ENCODE peak calls at places on chromosomes 4 and X, in nine cellular contexts. O, E, J, B, T, L, P, Z and C are unnamed samples.

GRCh38 chrX:1392376-1393130 is 640 bp upstream of the SLC25A6 start:
- DNase-seq in O (peak), E (peak), J (peak), B (peak), T (peak), L (peak), P (peak), Z (no peak), C (no peak)

GRCh38 chr4:32400870-32401269 is 1680.7 kb downstream of the PCDH7 start:
- DNase-seq in O (no peak), E (no peak), J (no peak), B (no peak), T (no peak), L (no peak), P (no peak), Z (no peak), C (no peak)

GRCh38 chr4:1113311-1114009 is at the start of gene RNF212:
- DNase-seq in O (peak), E (peak), J (peak), B (peak), T (no peak), L (peak), P (no peak), Z (no peak), C (no peak)

GRCh38 chr4:86131456-86131855 is 228.4 kb downstream of the MAPK10 start:
- DNase-seq in O (no peak), E (no peak), J (no peak), B (no peak), T (no peak), L (no peak), P (no peak), Z (no peak), C (no peak)

GRCh38 chr4:90979551-90979950 is 852.4 kb downstream of the CCSER1 start:
- DNase-seq in O (no peak), E (no peak), J (no peak), B (no peak), T (no peak), L (no peak), P (no peak), Z (no peak), C (no peak)

GRCh38 chr4:41134581-41134980 is 79.8 kb downstream of the APBB2 start:
- DNase-seq in O (no peak), E (peak), J (peak), B (no peak), T (no peak), L (no peak), P (no peak), Z (no peak), C (no peak)

GRCh38 chr4:120317713-120318112 is 251.1 kb upstream of the MAD2L1 start:
- DNase-seq in O (no peak), E (no peak), J (peak), B (no peak), T (no peak), L (no peak), P (no peak), Z (no peak), C (no peak)

GRCh38 chrX:135087867-135088266 is 32.5 kb downstream of the ETDB start:
- DNase-seq in O (no peak), E (peak), J (no peak), B (no peak), T (no peak), L (no peak), P (no peak), Z (no peak), C (no peak)

GRCh38 chr4:42750091-42750490 is 93.2 kb upstream of the ATP8A1 start:
- DNase-seq in O (no peak), E (no peak), J (peak), B (peak), T (peak), L (no peak), P (no peak), Z (no peak), C (no peak)

GRCh38 chr4:150960818-150961217 is 54.3 kb downstream of the LRBA start:
- DNase-seq in O (no peak), E (peak), J (peak), B (peak), T (peak), L (peak), P (no peak), Z (no peak), C (peak)

GRCh38 chr4:102174800-102175199 is 170.5 kb downstream of the SLC39A8 start:
- DNase-seq in O (peak), E (peak), J (no peak), B (no peak), T (no peak), L (no peak), P (peak), Z (no peak), C (no peak)

GRCh38 chr4:11197942-11198341 is 230.8 kb downstream of the HS3ST1 start:
- DNase-seq in O (no peak), E (no peak), J (no peak), B (no peak), T (no peak), L (no peak), P (no peak), Z (no peak), C (no peak)

GRCh38 chr4:26051278-26051677 is 137.3 kb downstream of the SMIM20 start:
- DNase-seq in O (no peak), E (no peak), J (no peak), B (no peak), T (no peak), L (no peak), P (no peak), Z (no peak), C (no peak)

GRCh38 chrX:20527458-20528099 is 260.9 kb upstream of the RPS6KA3 start:
- DNase-seq in O (no peak), E (peak), J (no peak), B (peak), T (peak), L (peak), P (peak), Z (no peak), C (no peak)

GRCh38 chr4:173522160-173522873 is 7.7 kb downstream of the HAND2 start:
- DNase-seq in O (peak), E (peak), J (peak), B (peak), T (no peak), L (peak), P (peak), Z (no peak), C (no peak)

GRCh38 chrX:7647826-7648225 is 195.1 kb upstream of the VCX start:
- DNase-seq in O (no peak), E (no peak), J (no peak), B (no peak), T (no peak), L (peak), P (no peak), Z (no peak), C (no peak)

GRCh38 chr4:38654273-38654672 is 9.7 kb upstream of the KLF3 start:
- DNase-seq in O (no peak), E (no peak), J (peak), B (no peak), T (no peak), L (no peak), P (no peak), Z (no peak), C (no peak)

GRCh38 chr4:152007108-152007507 is 246.3 kb upstream of the GATB start:
- DNase-seq in O (no peak), E (no peak), J (no peak), B (no peak), T (no peak), L (no peak), P (no peak), Z (no peak), C (no peak)

GRCh38 chr4:138957302-138957701 is 58.3 kb upstream of the NOCT start:
- DNase-seq in O (no peak), E (no peak), J (no peak), B (no peak), T (no peak), L (no peak), P (no peak), Z (no peak), C (no peak)

GRCh38 chrX:96764864-96765263 is 80.2 kb downstream of the DIAPH2 start:
- DNase-seq in O (no peak), E (no peak), J (peak), B (no peak), T (peak), L (no peak), P (no peak), Z (no peak), C (no peak)

GRCh38 chrX:13398073-13398823 is 78.4 kb upstream of the ATXN3L start:
- DNase-seq in O (peak), E (peak), J (peak), B (peak), T (no peak), L (no peak), P (peak), Z (peak), C (no peak)

GRCh38 chr4:56799824-56800756 is 21.4 kb downstream of the SPINK2 start:
- DNase-seq in O (peak), E (peak), J (peak), B (peak), T (peak), L (peak), P (peak), Z (peak), C (peak)

GRCh38 chr4:150160473-150160872 is 82.2 kb downstream of the DCLK2 start:
- DNase-seq in O (no peak), E (no peak), J (no peak), B (no peak), T (no peak), L (no peak), P (no peak), Z (no peak), C (no peak)

GRCh38 chr4:54187148-54187547 is 41.9 kb upstream of the PDGFRA start:
- DNase-seq in O (no peak), E (no peak), J (no peak), B (no peak), T (no peak), L (no peak), P (no peak), Z (no peak), C (no peak)

GRCh38 chr4:16710198-16710597 is 188.2 kb downstream of the LDB2 start:
- DNase-seq in O (no peak), E (no peak), J (no peak), B (no peak), T (no peak), L (no peak), P (no peak), Z (no peak), C (no peak)
- H3K4me2 ChIP-seq in O (no peak), E (no peak), J (no peak), B (no peak), T (no peak), L (no peak), P (no peak), Z (no peak), C (no peak)

GRCh38 chr4:142696334-142697122 is 149.6 kb downstream of the INPP4B start:
- DNase-seq in O (no peak), E (peak), J (no peak), B (no peak), T (no peak), L (no peak), P (no peak), Z (no peak), C (peak)

GRCh38 chr4:142687547-142688275 is 158.4 kb downstream of the INPP4B start:
- DNase-seq in O (no peak), E (no peak), J (no peak), B (no peak), T (no peak), L (no peak), P (no peak), Z (no peak), C (no peak)

GRCh38 chr4:142690764-142691163 is 155.3 kb downstream of the INPP4B start:
- DNase-seq in O (no peak), E (no peak), J (no peak), B (no peak), T (no peak), L (no peak), P (no peak), Z (no peak), C (no peak)
- H3K4me3 ChIP-seq in O (no peak), E (no peak), J (no peak), B (no peak), T (no peak), L (no peak), P (no peak), Z (no peak), C (no peak)

DNA sequence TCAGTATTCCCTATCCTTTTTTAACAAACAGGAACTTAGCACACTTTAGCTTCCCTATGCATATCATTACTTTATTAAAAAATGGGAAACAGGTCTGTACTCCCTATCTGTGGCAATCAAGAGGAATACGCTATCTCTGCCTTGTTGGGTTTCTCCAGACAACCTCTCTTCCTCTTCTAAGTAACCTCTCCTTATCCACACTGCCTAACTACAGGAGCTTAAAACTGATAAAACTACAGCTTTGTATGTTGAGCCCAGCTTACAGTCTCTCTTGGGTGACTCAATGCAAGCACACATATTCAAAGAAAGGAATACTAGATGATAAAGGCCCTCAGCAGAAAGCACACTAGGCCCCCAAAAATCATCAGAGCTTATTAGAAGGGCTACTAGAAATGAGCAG is 8.9 kb downstream of the NUP62CL start:
- DNase-seq in O (no peak), E (no peak), J (peak), B (no peak), T (no peak), L (no peak), P (no peak), Z (no peak), C (no peak)
- H3K27ac ChIP-seq in O (no peak), E (no peak), J (no peak), B (no peak), T (no peak), L (no peak), P (no peak), Z (no peak), C (no peak)

DNA sequence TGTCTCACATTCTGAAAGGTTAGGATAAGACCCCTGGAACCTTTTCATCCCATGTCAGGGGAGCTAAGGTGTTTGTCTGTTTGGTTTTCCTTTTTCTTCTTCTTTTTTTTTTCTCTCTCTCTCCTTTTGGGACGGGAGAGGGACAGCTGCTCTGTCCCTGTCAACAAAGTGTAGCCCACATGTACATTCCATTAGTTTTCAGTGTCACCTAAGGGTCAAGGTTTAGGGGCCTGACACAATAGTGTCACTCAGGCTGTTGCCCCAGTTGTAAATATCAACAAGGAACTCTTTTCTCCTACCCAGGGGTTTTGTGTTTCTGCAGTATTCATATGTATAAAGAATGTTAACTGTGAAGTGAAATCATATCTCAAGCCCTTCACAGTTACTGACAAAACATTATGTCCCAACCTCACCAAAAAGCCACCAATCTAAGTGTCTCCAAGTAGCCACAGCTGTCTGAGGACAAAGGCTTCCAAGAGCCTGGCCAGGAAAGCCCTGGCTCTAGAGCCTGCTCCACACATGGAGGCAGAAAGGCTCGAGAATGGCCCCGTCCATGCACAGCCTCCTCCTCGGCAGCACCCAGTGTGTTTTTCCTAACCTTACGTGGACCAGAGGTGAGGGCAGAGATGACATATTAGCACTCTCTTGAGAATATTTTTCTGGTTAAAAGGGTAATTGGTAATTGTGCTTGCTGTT is 9.4 kb downstream of the IRF2 start:
- DNase-seq in O (no peak), E (no peak), J (no peak), B (no peak), T (no peak), L (no peak), P (no peak), Z (no peak), C (no peak)
- H3K4me2 ChIP-seq in O (no peak), E (no peak), J (no peak), B (no peak), T (no peak), L (no peak), P (no peak), Z (no peak), C (no peak)

GRCh38 chrX:17861496-17862011 is 456 bp upstream of the RAI2 start:
- DNase-seq in O (no peak), E (no peak), J (no peak), B (no peak), T (no peak), L (no peak), P (no peak), Z (no peak), C (no peak)

GRCh38 chrX:17859609-17860178 is 1.4 kb downstream of the RAI2 start:
- DNase-seq in O (no peak), E (no peak), J (peak), B (peak), T (no peak), L (peak), P (no peak), Z (no peak), C (no peak)

GRCh38 chrX:17860811-17861495 is at the start of gene RAI2:
- DNase-seq in O (no peak), E (no peak), J (peak), B (peak), T (no peak), L (peak), P (no peak), Z (no peak), C (no peak)

GRCh38 chrX:17854521-17854920 is 6.6 kb downstream of the RAI2 start:
- DNase-seq in O (no peak), E (no peak), J (no peak), B (no peak), T (no peak), L (no peak), P (no peak), Z (no peak), C (no peak)

DNA sequence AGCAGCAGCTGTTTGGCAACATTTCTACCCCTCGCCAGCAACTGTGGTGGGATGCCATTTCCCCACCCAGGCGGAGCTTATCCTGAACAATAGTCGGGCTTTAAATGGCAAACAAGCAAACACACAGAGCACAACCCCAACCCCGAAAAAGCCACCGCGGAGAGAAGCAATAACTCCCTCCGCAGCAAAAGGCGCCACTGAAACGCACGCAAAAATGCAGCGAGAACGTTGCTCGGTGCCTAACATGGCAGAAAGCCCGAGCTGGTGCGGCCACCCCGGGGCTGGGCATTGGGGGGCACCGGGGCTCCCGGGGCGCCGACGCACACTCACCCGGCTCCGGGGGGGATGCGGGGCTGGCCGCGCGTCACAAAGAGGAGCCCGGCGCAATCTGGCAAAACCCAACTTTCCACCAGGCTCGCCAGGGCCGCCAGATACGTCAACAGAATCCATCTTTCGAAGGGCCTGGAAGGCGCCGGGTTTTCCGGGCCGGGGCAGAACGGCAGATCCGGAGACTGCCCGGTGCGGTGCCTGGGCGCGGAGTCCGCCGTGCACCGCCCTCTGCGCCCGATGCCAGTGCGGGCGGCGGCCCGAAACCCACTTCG is 818 bp downstream of the RAI2 start:
- DNase-seq in O (peak), E (peak), J (peak), B (no peak), T (no peak), L (peak), P (no peak), Z (no peak), C (no peak)
- H3K4me3 ChIP-seq in O (peak), E (peak), J (no peak), B (peak), T (no peak), L (peak), P (peak), Z (no peak), C (no peak)

GRCh38 chrX:132023896-132024386 is 839 bp downstream of the STK26 start:
- DNase-seq in O (no peak), E (no peak), J (peak), B (no peak), T (peak), L (peak), P (no peak), Z (no peak), C (peak)

GRCh38 chrX:132022863-132023116 is 312 bp upstream of the STK26 start:
- DNase-seq in O (no peak), E (no peak), J (no peak), B (no peak), T (peak), L (no peak), P (no peak), Z (no peak), C (no peak)

GRCh38 chrX:132025085-132025484 is 2.0 kb downstream of the STK26 start:
- DNase-seq in O (no peak), E (no peak), J (peak), B (no peak), T (no peak), L (peak), P (no peak), Z (no peak), C (peak)

GRCh38 chrX:132022115-132022862 is 813 bp upstream of the STK26 start:
- DNase-seq in O (no peak), E (peak), J (peak), B (no peak), T (peak), L (no peak), P (no peak), Z (no peak), C (peak)

DNA sequence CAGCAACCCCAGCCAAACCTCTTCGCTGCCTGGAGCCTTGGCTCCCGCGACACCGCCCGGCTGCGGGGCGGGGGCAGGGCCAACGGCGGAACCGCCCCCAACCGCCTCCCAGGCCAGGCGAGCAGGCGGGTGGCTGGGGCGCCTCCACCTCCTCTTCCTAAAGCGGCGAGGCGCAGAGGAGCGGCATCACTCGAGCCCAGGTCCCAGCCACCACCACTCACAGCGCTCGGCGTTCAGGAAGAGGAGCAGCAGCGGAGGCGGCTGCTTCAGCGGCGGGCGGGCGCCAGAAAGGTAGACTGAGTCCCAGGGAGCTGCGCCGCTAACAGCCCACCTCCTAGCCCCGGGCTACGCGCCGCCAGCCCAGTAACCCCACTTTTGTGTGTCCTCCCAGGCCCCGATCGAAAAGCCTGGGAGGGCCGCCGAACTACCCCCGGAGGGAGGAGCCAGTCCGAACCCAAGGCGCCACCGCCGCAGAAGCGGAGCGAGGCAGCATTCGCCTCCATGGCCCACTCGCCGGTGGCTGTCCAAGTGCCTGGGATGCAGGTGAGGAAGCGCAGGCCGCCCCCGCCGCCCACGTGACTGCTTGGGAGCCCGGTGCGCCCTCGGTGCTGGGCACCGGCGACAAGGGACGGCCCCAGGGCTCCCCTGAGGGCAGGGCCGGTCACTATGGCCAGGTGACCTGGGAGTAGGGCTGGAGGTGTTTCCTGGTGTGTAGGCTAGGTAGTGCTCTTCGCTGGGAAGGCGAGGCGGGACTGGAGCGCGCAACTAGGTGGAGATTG is at the start of gene STK26:
- DNase-seq in O (peak), E (peak), J (peak), B (peak), T (peak), L (peak), P (no peak), Z (peak), C (peak)
- H3K27ac ChIP-seq in O (no peak), E (no peak), J (peak), B (peak), T (peak), L (peak), P (no peak), Z (peak), C (peak)